ENCODE peak calls at places on chromosomes 16 and 17, in five cellular contexts. One of them, this sample, is unnamed.

GRCh38 chr17:51056813-51057510 is 63.7 kb downstream of the SPAG9 start:
- DNase-seq in gastrocnemius medialis: peak; percentile 60
- DNase-seq in colonic mucosa: peak; percentile 36
- DNase-seq in Panc1: no peak
- DNase-seq in A549: peak; percentile 53
- DNase-seq in this sample: no peak

GRCh38 chr17:50344712-50345380 is 1.1 kb upstream of the XYLT2 start:
- DNase-seq in gastrocnemius medialis: no peak
- DNase-seq in colonic mucosa: peak; percentile 49
- DNase-seq in Panc1: no peak
- DNase-seq in A549: no peak
- DNase-seq in this sample: no peak

GRCh38 chr16:88633684-88634140 is 4.7 kb upstream of the IL17C start:
- DNase-seq in gastrocnemius medialis: no peak
- DNase-seq in colonic mucosa: peak; percentile 64
- DNase-seq in Panc1: no peak
- DNase-seq in A549: peak; percentile 53
- DNase-seq in this sample: no peak

GRCh38 chr16:70777973-70778406 is 23.0 kb downstream of the VAC14 start:
- DNase-seq in gastrocnemius medialis: no peak
- DNase-seq in colonic mucosa: no peak
- DNase-seq in Panc1: no peak
- DNase-seq in A549: peak; percentile 35
- DNase-seq in this sample: no peak

GRCh38 chr16:82639666-82640336 is 13.0 kb downstream of the CDH13 start:
- DNase-seq in gastrocnemius medialis: peak; percentile 50
- DNase-seq in colonic mucosa: peak; percentile 76
- DNase-seq in Panc1: no peak
- DNase-seq in A549: peak; percentile 22
- DNase-seq in this sample: peak; percentile 73

GRCh38 chr17:48591435-48592077 is 1.5 kb upstream of the HOXB3 start:
- DNase-seq in gastrocnemius medialis: no peak
- DNase-seq in colonic mucosa: no peak
- DNase-seq in Panc1: no peak
- DNase-seq in A549: no peak
- DNase-seq in this sample: no peak

GRCh38 chr16:11105038-11105903 is 150.7 kb downstream of the SOCS1 start:
- DNase-seq in gastrocnemius medialis: peak; percentile 57
- DNase-seq in colonic mucosa: peak; percentile 39
- DNase-seq in Panc1: no peak
- DNase-seq in A549: no peak
- DNase-seq in this sample: peak; percentile 61

GRCh38 chr17:63881935-63882601 is at the start of gene GH2:
- DNase-seq in gastrocnemius medialis: peak; percentile 20
- DNase-seq in colonic mucosa: peak; percentile 38
- DNase-seq in Panc1: peak; percentile 35
- DNase-seq in A549: peak; percentile 91
- DNase-seq in this sample: peak; percentile 26

GRCh38 chr17:8003594-8004181 is 1.3 kb downstream of the GUCY2D start:
- DNase-seq in gastrocnemius medialis: no peak
- DNase-seq in colonic mucosa: no peak
- DNase-seq in Panc1: no peak
- DNase-seq in A549: no peak
- DNase-seq in this sample: no peak

GRCh38 chr16:64627781-64628180 is 494.1 kb downstream of the CDH11 start:
- DNase-seq in gastrocnemius medialis: no peak
- DNase-seq in colonic mucosa: no peak
- DNase-seq in Panc1: no peak
- DNase-seq in A549: no peak
- DNase-seq in this sample: no peak

GRCh38 chr17:82283208-82283749 is 9.8 kb upstream of the CSNK1D start:
- DNase-seq in gastrocnemius medialis: no peak
- DNase-seq in colonic mucosa: no peak
- DNase-seq in Panc1: no peak
- DNase-seq in A549: peak; percentile 69
- DNase-seq in this sample: no peak

GRCh38 chr17:74566132-74566753 is 1.1 kb downstream of the CD300H start:
- DNase-seq in gastrocnemius medialis: no peak
- DNase-seq in colonic mucosa: peak; percentile 35
- DNase-seq in Panc1: peak; percentile 27
- DNase-seq in A549: peak; percentile 51
- DNase-seq in this sample: no peak

GRCh38 chr17:16255481-16255901 is 38.5 kb downstream of the PIGL start:
- DNase-seq in gastrocnemius medialis: peak; percentile 54
- DNase-seq in colonic mucosa: peak; percentile 79
- DNase-seq in Panc1: no peak
- DNase-seq in A549: no peak
- DNase-seq in this sample: peak; percentile 71

GRCh38 chr17:73192219-73192893 is 499 bp upstream of the COG1 start:
- DNase-seq in gastrocnemius medialis: peak; percentile 65
- DNase-seq in colonic mucosa: peak; percentile 72
- DNase-seq in Panc1: no peak
- DNase-seq in A549: peak; percentile 76
- DNase-seq in this sample: peak; percentile 72

GRCh38 chr17:4479982-4480751 is 18.5 kb upstream of the SPNS2 start:
- DNase-seq in gastrocnemius medialis: no peak
- DNase-seq in colonic mucosa: peak; percentile 71
- DNase-seq in Panc1: no peak
- DNase-seq in A549: no peak
- DNase-seq in this sample: no peak

GRCh38 chr16:87931504-87931903 is 4.8 kb downstream of the CA5A start:
- DNase-seq in gastrocnemius medialis: no peak
- DNase-seq in colonic mucosa: no peak
- DNase-seq in Panc1: no peak
- DNase-seq in A549: no peak
- DNase-seq in this sample: no peak

GRCh38 chr17:58691701-58692238 is at the start of gene TEX14:
- DNase-seq in gastrocnemius medialis: no peak
- DNase-seq in colonic mucosa: no peak
- DNase-seq in Panc1: no peak
- DNase-seq in A549: no peak
- DNase-seq in this sample: peak; percentile 20

GRCh38 chr16:56793504-56793903 is 63.6 kb downstream of the NUP93 start:
- DNase-seq in gastrocnemius medialis: no peak
- DNase-seq in colonic mucosa: no peak
- DNase-seq in Panc1: no peak
- DNase-seq in A549: peak; percentile 14
- DNase-seq in this sample: no peak

GRCh38 chr17:40015005-40015997 is at the start of gene CSF3:
- DNase-seq in gastrocnemius medialis: peak; percentile 93
- DNase-seq in colonic mucosa: peak; percentile 75
- DNase-seq in Panc1: no peak
- DNase-seq in A549: no peak
- DNase-seq in this sample: peak; percentile 95

GRCh38 chr17:2400474-2400866 is 390 bp downstream of the MNT start:
- DNase-seq in gastrocnemius medialis: no peak
- DNase-seq in colonic mucosa: peak; percentile 70
- DNase-seq in Panc1: no peak
- DNase-seq in A549: no peak
- DNase-seq in this sample: peak; percentile 78

GRCh38 chr17:2401426-2402221 is 764 bp upstream of the MNT start:
- DNase-seq in gastrocnemius medialis: peak; percentile 100
- DNase-seq in colonic mucosa: peak; percentile 100
- DNase-seq in Panc1: peak; percentile 94
- DNase-seq in A549: peak; percentile 98
- DNase-seq in this sample: peak; percentile 100

GRCh38 chr17:2399572-2400473 is 1.0 kb downstream of the MNT start:
- DNase-seq in gastrocnemius medialis: peak; percentile 97
- DNase-seq in colonic mucosa: peak; percentile 96
- DNase-seq in Panc1: no peak
- DNase-seq in A549: peak; percentile 96
- DNase-seq in this sample: peak; percentile 98

GRCh38 chr17:2402517-2402916 is 1.7 kb upstream of the MNT start:
- DNase-seq in gastrocnemius medialis: no peak
- DNase-seq in colonic mucosa: no peak
- DNase-seq in Panc1: no peak
- DNase-seq in A549: no peak
- DNase-seq in this sample: peak; percentile 50

DNA sequence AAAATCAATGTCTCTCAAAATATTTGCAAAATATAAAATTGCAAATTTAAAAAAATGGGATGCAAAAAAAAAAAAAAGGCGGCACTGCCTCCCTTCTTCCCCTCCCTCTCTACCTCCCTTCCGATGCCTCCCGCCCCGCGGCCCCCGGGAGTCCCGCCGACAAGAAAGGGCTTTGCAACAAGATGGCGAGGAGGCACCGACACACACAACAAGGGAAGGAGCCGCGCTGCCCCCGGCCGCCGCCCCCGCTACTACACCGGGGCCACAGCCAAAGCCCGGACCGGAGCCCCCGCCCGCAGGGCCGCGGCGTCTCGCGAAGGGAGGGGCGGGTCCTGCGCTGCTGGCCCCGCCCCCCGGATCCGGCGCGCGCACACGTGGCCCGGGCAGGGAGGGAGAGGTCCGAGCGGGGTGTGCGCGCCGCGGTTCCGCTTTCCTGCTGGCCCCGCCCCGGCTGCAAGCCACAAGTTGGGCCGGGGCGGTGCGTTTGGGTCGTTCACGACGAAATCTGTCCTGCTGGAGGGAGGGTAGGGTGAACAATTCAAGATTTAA is at the start of gene MNT:
- DNase-seq in gastrocnemius medialis: peak; percentile 95
- DNase-seq in colonic mucosa: peak; percentile 94
- DNase-seq in Panc1: no peak
- DNase-seq in A549: peak; percentile 93
- DNase-seq in this sample: peak; percentile 97
- H3K4me1 ChIP-seq in gastrocnemius medialis: peaks cover 57% of the 10 kb centered on the region
- H3K4me1 ChIP-seq in colonic mucosa: peaks cover 47% of the 10 kb centered on the region
- H3K4me1 ChIP-seq in Panc1: peaks cover 21% of the 10 kb centered on the region
- H3K4me1 ChIP-seq in A549: peaks cover 60% of the 10 kb centered on the region
- H3K4me1 ChIP-seq in this sample: peaks cover 58% of the 10 kb centered on the region

GRCh38 chr17:14101976-14102375 is 32.7 kb downstream of the COX10 start:
- DNase-seq in gastrocnemius medialis: no peak
- DNase-seq in colonic mucosa: no peak
- DNase-seq in Panc1: no peak
- DNase-seq in A549: no peak
- DNase-seq in this sample: no peak
- H3K4me1 ChIP-seq in gastrocnemius medialis: peaks cover under 1% of the 10 kb centered on the region
- H3K4me1 ChIP-seq in colonic mucosa: no peaks in the 10 kb centered on the region
- H3K4me1 ChIP-seq in Panc1: no peaks in the 10 kb centered on the region
- H3K4me1 ChIP-seq in A549: no peaks in the 10 kb centered on the region
- H3K4me1 ChIP-seq in this sample: no peaks in the 10 kb centered on the region

GRCh38 chr17:57357392-57357784 is 101.1 kb downstream of the MSI2 start:
- DNase-seq in gastrocnemius medialis: peak; percentile 90
- DNase-seq in colonic mucosa: no peak
- DNase-seq in Panc1: no peak
- DNase-seq in A549: no peak
- DNase-seq in this sample: peak; percentile 51

GRCh38 chr17:57355090-57355859 is 99.0 kb downstream of the MSI2 start:
- DNase-seq in gastrocnemius medialis: no peak
- DNase-seq in colonic mucosa: no peak
- DNase-seq in Panc1: no peak
- DNase-seq in A549: no peak
- DNase-seq in this sample: no peak

GRCh38 chr17:57356722-57357391 is 100.5 kb downstream of the MSI2 start:
- DNase-seq in gastrocnemius medialis: no peak
- DNase-seq in colonic mucosa: no peak
- DNase-seq in Panc1: no peak
- DNase-seq in A549: no peak
- DNase-seq in this sample: no peak

GRCh38 chr17:57354669-57355068 is 98.3 kb downstream of the MSI2 start:
- DNase-seq in gastrocnemius medialis: no peak
- DNase-seq in colonic mucosa: no peak
- DNase-seq in Panc1: no peak
- DNase-seq in A549: no peak
- DNase-seq in this sample: no peak

DNA sequence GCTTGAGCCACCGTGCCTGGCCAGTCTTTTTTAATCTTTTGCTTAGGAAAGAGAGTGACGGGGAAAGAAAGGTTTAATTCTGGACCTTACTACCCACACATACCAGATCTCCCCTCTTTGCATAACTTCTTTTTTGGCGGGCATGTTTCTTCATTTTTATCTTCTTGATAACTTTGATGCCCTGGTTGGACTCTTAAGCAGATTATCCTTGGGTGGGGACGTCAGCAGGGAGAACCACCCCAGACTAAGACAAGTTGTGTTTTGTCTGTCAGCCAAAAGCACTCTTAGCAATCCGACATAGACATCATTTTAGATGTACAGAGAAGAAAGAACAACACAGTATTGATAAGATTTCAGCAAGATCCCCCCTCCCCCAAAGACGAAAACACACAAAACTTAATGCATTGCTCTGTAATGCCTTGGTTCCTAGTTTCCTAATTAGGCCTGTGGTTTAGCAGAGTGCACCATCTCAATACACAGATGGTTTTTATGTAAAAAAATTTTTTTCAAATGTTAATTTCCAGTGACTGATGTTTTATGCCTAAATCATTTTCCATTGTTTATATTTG is 99.9 kb downstream of the MSI2 start:
- DNase-seq in gastrocnemius medialis: no peak
- DNase-seq in colonic mucosa: no peak
- DNase-seq in Panc1: no peak
- DNase-seq in A549: no peak
- DNase-seq in this sample: no peak
- H3K4me1 ChIP-seq in gastrocnemius medialis: peaks cover 71% of the 10 kb centered on the region
- H3K4me1 ChIP-seq in colonic mucosa: no peaks in the 10 kb centered on the region
- H3K4me1 ChIP-seq in Panc1: no peaks in the 10 kb centered on the region
- H3K4me1 ChIP-seq in A549: peaks cover 7% of the 10 kb centered on the region
- H3K4me1 ChIP-seq in this sample: peaks cover 51% of the 10 kb centered on the region

GRCh38 chr17:44351464-44351863 is 6.4 kb downstream of the GRN start:
- DNase-seq in gastrocnemius medialis: no peak
- DNase-seq in colonic mucosa: no peak
- DNase-seq in Panc1: no peak
- DNase-seq in A549: no peak
- DNase-seq in this sample: no peak
- H3K4me1 ChIP-seq in gastrocnemius medialis: no peaks in the 10 kb centered on the region
- H3K4me1 ChIP-seq in colonic mucosa: peaks cover under 1% of the 10 kb centered on the region
- H3K4me1 ChIP-seq in Panc1: no peaks in the 10 kb centered on the region
- H3K4me1 ChIP-seq in A549: no peaks in the 10 kb centered on the region
- H3K4me1 ChIP-seq in this sample: no peaks in the 10 kb centered on the region